ENCODE peak calls at places on chromosome 17, in eight cellular contexts. K, G, F, D, X, R, L and I are unnamed samples.

GRCh38 chr17:77145635-77146632 is 5.2 kb downstream of the SEC14L1 start:
- DNase-seq in K (peak), G (no peak), F (no peak), D (no peak), X (peak), R (peak), L (no peak), I (peak)

GRCh38 chr17:67390646-67391480 is 13.8 kb downstream of the PITPNC1 start:
- DNase-seq in K (peak), G (peak), F (no peak), D (no peak), X (peak), R (peak), L (peak), I (peak)

GRCh38 chr17:35299108-35299507 is 56.2 kb downstream of the SLFN5 start:
- DNase-seq in K (peak), G (no peak), F (no peak), D (no peak), X (peak), R (peak), L (no peak), I (no peak)

GRCh38 chr17:4728124-4728523 is 3.1 kb upstream of the MED11 start:
- DNase-seq in K (peak), G (no peak), F (no peak), D (no peak), X (no peak), R (no peak), L (no peak), I (no peak)

GRCh38 chr17:17376362-17376761 is 73.2 kb downstream of the NT5M start:
- DNase-seq in K (no peak), G (no peak), F (no peak), D (no peak), X (no peak), R (peak), L (no peak), I (no peak)

GRCh38 chr17:57923182-57923872 is 31.9 kb downstream of the CUEDC1 start:
- DNase-seq in K (no peak), G (no peak), F (no peak), D (no peak), X (no peak), R (no peak), L (no peak), I (no peak)

GRCh38 chr17:66690166-66690565 is 144.8 kb upstream of the CACNG5 start:
- DNase-seq in K (no peak), G (no peak), F (no peak), D (no peak), X (no peak), R (no peak), L (no peak), I (no peak)

GRCh38 chr17:45200701-45201100 is 21.0 kb upstream of the FMNL1 start:
- DNase-seq in K (no peak), G (no peak), F (no peak), D (no peak), X (no peak), R (no peak), L (no peak), I (no peak)

GRCh38 chr17:59892251-59892848 is 393 bp downstream of the TUBD1 start:
- DNase-seq in K (no peak), G (no peak), F (no peak), D (no peak), X (peak), R (no peak), L (no peak), I (no peak)